ENCODE peak calls at places on chromosomes 1 and 21, in eight cellular contexts. V is activated T-cell treated with anti-CD3 and anti-CD28 coated beads, Interleukin-2, amount 50 U/mL, for 24 hours; S is neural crest cell; C is GM20000; O is Caki2; J is LoVo; W is choroid plexus epithelial cell; L is astrocyte of the spinal cord. F is an unnamed sample.
A peak's percentile ranks its signal among the peaks of the same experiment; 100 is the strongest.

GRCh38 chr1:215878128-215878527 is 311.0 kb downstream of the KCTD3 start:
- DNase-seq in V (no peak), S (no peak), C (no peak), O (no peak), J (no peak), W (peak; percentile 10), L (peak; percentile 20), F (no peak)

GRCh38 chr1:36894824-36895223 is 139.5 kb downstream of the GRIK3 start:
- DNase-seq in V (no peak), S (no peak), C (no peak), O (no peak), J (no peak), W (no peak), L (no peak), F (no peak)

GRCh38 chr1:30535595-30536325 is 187.6 kb downstream of the MATN1 start:
- DNase-seq in V (no peak), S (no peak), C (no peak), O (no peak), J (no peak), W (no peak), L (no peak), F (no peak)

GRCh38 chr1:229383188-229383587 is 40.3 kb upstream of the CCSAP start:
- DNase-seq in V (no peak), S (no peak), C (no peak), O (no peak), J (no peak), W (no peak), L (no peak), F (no peak)

GRCh38 chr1:12201343-12202189 is 28.3 kb upstream of the VPS13D start:
- DNase-seq in V (no peak), S (no peak), C (no peak), O (no peak), J (no peak), W (no peak), L (no peak), F (no peak)

GRCh38 chr1:2290171-2290578 is 62.1 kb downstream of the SKI start:
- DNase-seq in V (no peak), S (no peak), C (no peak), O (no peak), J (no peak), W (no peak), L (no peak), F (no peak)

GRCh38 chr21:14762734-14763694 is 216.9 kb upstream of the SAMSN1 start:
- DNase-seq in V (no peak), S (no peak), C (peak; percentile 54), O (no peak), J (no peak), W (peak; percentile 23), L (no peak), F (peak; percentile 82)

GRCh38 chr1:47219590-47220220 is 12.3 kb downstream of the TAL1 start:
- DNase-seq in V (no peak), S (no peak), C (no peak), O (no peak), J (no peak), W (no peak), L (no peak), F (no peak)

GRCh38 chr1:183979437-183979836 is 58.1 kb downstream of the COLGALT2 start:
- DNase-seq in V (no peak), S (no peak), C (no peak), O (no peak), J (no peak), W (no peak), L (no peak), F (no peak)

GRCh38 chr1:235450886-235451457 is 53.3 kb downstream of the B3GALNT2 start:
- DNase-seq in V (no peak), S (no peak), C (no peak), O (no peak), J (no peak), W (peak; percentile 16), L (no peak), F (no peak)

GRCh38 chr1:181062800-181063428 is 25.6 kb upstream of the IER5 start:
- DNase-seq in V (peak; percentile 43), S (no peak), C (peak; percentile 56), O (no peak), J (no peak), W (peak; percentile 61), L (no peak), F (peak; percentile 87)

GRCh38 chr1:14946567-14947285 is 206.8 kb upstream of the TMEM51 start:
- DNase-seq in V (no peak), S (no peak), C (no peak), O (peak; percentile 40), J (no peak), W (peak; percentile 87), L (peak; percentile 79), F (no peak)

GRCh38 chr1:234619071-234619480 is 9.1 kb upstream of the IRF2BP2 start:
- DNase-seq in V (no peak), S (no peak), C (no peak), O (no peak), J (no peak), W (no peak), L (peak; percentile 33), F (no peak)

GRCh38 chr21:45864436-45864835 is 117.1 kb upstream of the COL6A1 start:
- DNase-seq in V (no peak), S (no peak), C (no peak), O (no peak), J (no peak), W (no peak), L (peak; percentile 38), F (no peak)

GRCh38 chr1:147717706-147718097 is 42.7 kb downstream of the GJA5 start:
- DNase-seq in V (no peak), S (no peak), C (no peak), O (peak; percentile 12), J (peak; percentile 18), W (no peak), L (no peak), F (no peak)

GRCh38 chr1:204407314-204407971 is 4.2 kb downstream of the PPP1R15B start:
- DNase-seq in V (no peak), S (no peak), C (no peak), O (no peak), J (no peak), W (no peak), L (no peak), F (no peak)

GRCh38 chr1:206012086-206012859 is 9.1 kb upstream of the RAB7B start:
- DNase-seq in V (peak; percentile 46), S (no peak), C (peak; percentile 50), O (no peak), J (no peak), W (no peak), L (no peak), F (peak; percentile 66)

GRCh38 chr1:67060811-67061218 is 6.9 kb upstream of the SLC35D1 start:
- DNase-seq in V (no peak), S (no peak), C (no peak), O (peak; percentile 13), J (peak; percentile 58), W (peak; percentile 98), L (peak; percentile 96), F (no peak)

GRCh38 chr1:161185732-161186311 is 8.5 kb upstream of the B4GALT3 start:
- DNase-seq in V (no peak), S (no peak), C (peak; percentile 44), O (no peak), J (no peak), W (no peak), L (no peak), F (peak; percentile 73)

GRCh38 chr21:45310446-45310845 is 22.8 kb upstream of the POFUT2 start:
- DNase-seq in V (no peak), S (no peak), C (no peak), O (no peak), J (no peak), W (no peak), L (no peak), F (no peak)

GRCh38 chr1:205632374-205633169 is 761 bp upstream of the ELK4 start:
- DNase-seq in V (no peak), S (no peak), C (no peak), O (no peak), J (no peak), W (peak; percentile 3), L (no peak), F (no peak)

GRCh38 chr1:246126580-246126979 is 380.5 kb downstream of the SMYD3 start:
- DNase-seq in V (no peak), S (no peak), C (no peak), O (no peak), J (no peak), W (no peak), L (no peak), F (no peak)

GRCh38 chr1:89125571-89126233 is at the start of gene GBP2:
- DNase-seq in V (no peak), S (no peak), C (peak; percentile 78), O (peak; percentile 33), J (peak; percentile 77), W (peak; percentile 92), L (peak; percentile 74), F (peak; percentile 30)

GRCh38 chr21:41612674-41613250 is 104.8 kb upstream of the TMPRSS2 start:
- DNase-seq in V (peak; percentile 37), S (peak; percentile 72), C (peak; percentile 47), O (peak; percentile 74), J (peak; percentile 57), W (peak; percentile 79), L (peak; percentile 95), F (no peak)

GRCh38 chr21:45079351-45079750 is 5.0 kb downstream of the ADARB1 start:
- DNase-seq in V (no peak), S (no peak), C (no peak), O (no peak), J (no peak), W (no peak), L (no peak), F (no peak)

GRCh38 chr1:1058921-1059493 is 15.1 kb downstream of the RNF223 start:
- DNase-seq in V (no peak), S (no peak), C (no peak), O (no peak), J (no peak), W (no peak), L (no peak), F (no peak)